ENCODE peak calls at places on chromosome 2, in eight cellular contexts. R is tibial nerve, Q is ovary, U is GM12878, J is transverse colon, M is HepG2, S is K562, T is A549. C is an unnamed sample.

GRCh38 chr2:84849271-84849952 is 31.5 kb downstream of the TRABD2A start:
- DNase-seq in R (no peak), Q (no peak), U (no peak), J (no peak), M (no peak), S (no peak), T (no peak), C (no peak)

GRCh38 chr2:69781321-69782248 is 39.7 kb downstream of the ANXA4 start:
- DNase-seq in R (no peak), Q (no peak), U (no peak), J (peak; percentile 47), M (peak; percentile 97), S (no peak), T (peak; percentile 67), C (no peak)

GRCh38 chr2:29841386-29842004 is 79.9 kb downstream of the ALK start:
- DNase-seq in R (no peak), Q (no peak), U (peak; percentile 7), J (no peak), M (peak; percentile 30), S (peak; percentile 65), T (peak; percentile 35), C (no peak)

GRCh38 chr2:71006955-71007799 is 12.5 kb upstream of the TEX261 start:
- DNase-seq in R (no peak), Q (no peak), U (no peak), J (no peak), M (peak; percentile 69), S (peak; percentile 3), T (peak; percentile 29), C (peak; percentile 42)

GRCh38 chr2:233922471-233922870 is 5.3 kb downstream of the TRPM8 start:
- DNase-seq in R (no peak), Q (no peak), U (no peak), J (no peak), M (no peak), S (no peak), T (no peak), C (no peak)

GRCh38 chr2:113260930-113261329 is 17.8 kb downstream of the PAX8 start:
- DNase-seq in R (no peak), Q (no peak), U (no peak), J (no peak), M (no peak), S (no peak), T (no peak), C (no peak)

GRCh38 chr2:133063792-133064191 is 393.8 kb upstream of the LYPD1 start:
- DNase-seq in R (no peak), Q (no peak), U (no peak), J (no peak), M (no peak), S (no peak), T (no peak), C (no peak)

GRCh38 chr2:40606862-40607261 is 155.0 kb upstream of the SLC8A1 start:
- DNase-seq in R (no peak), Q (no peak), U (no peak), J (no peak), M (no peak), S (no peak), T (no peak), C (no peak)

GRCh38 chr2:56184500-56184996 is 758 bp downstream of the CCDC85A start:
- DNase-seq in R (no peak), Q (peak; percentile 32), U (no peak), J (no peak), M (no peak), S (peak; percentile 19), T (peak; percentile 17), C (no peak)

GRCh38 chr2:117942551-117942950 is 71.3 kb downstream of the CCDC93 start:
- DNase-seq in R (no peak), Q (no peak), U (no peak), J (no peak), M (no peak), S (no peak), T (no peak), C (no peak)

GRCh38 chr2:108847000-108847399 is 60.4 kb downstream of the CCDC138 start:
- DNase-seq in R (no peak), Q (no peak), U (no peak), J (no peak), M (no peak), S (no peak), T (no peak), C (no peak)

GRCh38 chr2:38892819-38893218 is 3.1 kb downstream of the ARHGEF33 start:
- DNase-seq in R (no peak), Q (no peak), U (no peak), J (no peak), M (no peak), S (no peak), T (no peak), C (no peak)

DNA sequence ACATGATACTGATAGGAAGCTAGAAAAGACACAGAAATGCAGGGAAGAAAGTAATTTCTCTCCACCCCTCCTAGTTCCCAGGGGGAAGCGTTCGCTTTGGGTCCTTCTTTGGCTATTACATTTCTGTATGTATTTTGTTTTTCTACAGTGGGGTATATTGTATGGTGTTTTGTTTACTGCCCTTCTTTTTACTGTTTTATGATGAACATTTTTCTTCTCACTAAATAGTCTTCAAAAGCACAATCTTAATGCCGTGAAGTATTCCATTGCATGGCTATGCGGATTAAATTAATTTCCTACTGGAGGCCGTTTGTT is 354 bp upstream of the TMBIM1 start:
- DNase-seq in R (no peak), Q (no peak), U (no peak), J (no peak), M (no peak), S (no peak), T (no peak), C (no peak)
- H3K4me1 ChIP-seq in R (peaks cover 36% of the 10 kb centered on the region), Q (peaks cover 8% of the 10 kb centered on the region), U (peaks cover 25% of the 10 kb centered on the region), J (peaks cover 38% of the 10 kb centered on the region), M (peaks cover 88% of the 10 kb centered on the region), S (peaks cover 40% of the 10 kb centered on the region), T (peaks cover 35% of the 10 kb centered on the region), C (peaks cover 81% of the 10 kb centered on the region)

DNA sequence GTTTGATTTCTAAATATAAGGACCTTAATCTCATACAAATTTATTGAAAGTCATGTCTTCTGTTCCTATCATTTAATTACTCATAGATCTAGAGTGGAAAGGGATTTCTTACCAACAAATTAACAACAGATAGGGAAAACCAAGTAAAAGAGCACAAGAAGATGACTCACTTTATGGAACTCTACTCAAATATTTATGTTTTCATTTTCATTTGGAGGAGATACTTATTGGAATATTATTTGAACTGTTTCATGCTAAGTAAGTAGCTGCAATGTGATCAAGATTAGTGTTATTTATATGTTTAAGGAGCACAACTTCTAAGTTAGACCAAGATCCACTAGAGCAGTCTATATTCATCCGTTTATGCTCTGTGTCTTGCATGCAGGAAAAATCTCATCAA is 1.3 kb downstream of the NT5C1B start:
- DNase-seq in R (no peak), Q (no peak), U (no peak), J (no peak), M (no peak), S (no peak), T (no peak), C (no peak)
- TF ChIP-seq EP300 in R (no peak), Q (no peak), U (no peak), J (no peak), M (no peak), S (no peak), T (no peak), C (no peak)

GRCh38 chr2:171316220-171316619 is 117.6 kb downstream of the METTL8 start:
- DNase-seq in R (no peak), Q (no peak), U (no peak), J (no peak), M (no peak), S (no peak), T (no peak), C (no peak)
- H3K4me1 ChIP-seq in R (peaks cover 10% of the 10 kb centered on the region), Q (no peaks in the 10 kb centered on the region), U (peaks cover 51% of the 10 kb centered on the region), J (no peaks in the 10 kb centered on the region), M (peaks cover 1% of the 10 kb centered on the region), S (peaks cover 2% of the 10 kb centered on the region), T (no peaks in the 10 kb centered on the region), C (peaks cover 8% of the 10 kb centered on the region)

GRCh38 chr2:235510305-235510704 is 16.5 kb downstream of the AGAP1 start:
- DNase-seq in R (no peak), Q (no peak), U (no peak), J (peak; percentile 59), M (peak; percentile 22), S (no peak), T (no peak), C (no peak)

GRCh38 chr2:235511751-235512698 is 18.2 kb downstream of the AGAP1 start:
- DNase-seq in R (no peak), Q (no peak), U (no peak), J (peak; percentile 5), M (no peak), S (no peak), T (no peak), C (no peak)

GRCh38 chr2:235512699-235513053 is 18.8 kb downstream of the AGAP1 start:
- DNase-seq in R (no peak), Q (no peak), U (no peak), J (peak; percentile 70), M (no peak), S (no peak), T (no peak), C (no peak)

GRCh38 chr2:235508371-235509160 is 14.7 kb downstream of the AGAP1 start:
- DNase-seq in R (no peak), Q (no peak), U (no peak), J (peak; percentile 72), M (no peak), S (no peak), T (no peak), C (no peak)

GRCh38 chr2:235511187-235511661 is 17.4 kb downstream of the AGAP1 start:
- DNase-seq in R (no peak), Q (no peak), U (no peak), J (peak; percentile 77), M (peak; percentile 48), S (no peak), T (peak; percentile 87), C (no peak)
- TF ChIP-seq EP300 in R (no peak), Q (no peak), U (no peak), J (peak; percentile 78), M (no peak), S (no peak), T (no peak), C (no peak)

GRCh38 chr2:55012648-55013484 is 37.4 kb downstream of the RTN4 start:
- DNase-seq in R (no peak), Q (no peak), U (no peak), J (no peak), M (peak; percentile 19), S (no peak), T (no peak), C (no peak)

GRCh38 chr2:55014962-55015939 is 35.0 kb downstream of the RTN4 start:
- DNase-seq in R (no peak), Q (no peak), U (no peak), J (peak; percentile 69), M (peak; percentile 91), S (peak; percentile 22), T (peak; percentile 71), C (no peak)

GRCh38 chr2:55010915-55011314 is 39.3 kb downstream of the RTN4 start:
- DNase-seq in R (no peak), Q (no peak), U (no peak), J (no peak), M (peak; percentile 28), S (no peak), T (no peak), C (no peak)

GRCh38 chr2:55011741-55012574 is 38.3 kb downstream of the RTN4 start:
- DNase-seq in R (no peak), Q (no peak), U (no peak), J (no peak), M (peak; percentile 62), S (no peak), T (no peak), C (no peak)

GRCh38 chr2:55013936-55014335 is 36.3 kb downstream of the RTN4 start:
- DNase-seq in R (no peak), Q (no peak), U (no peak), J (no peak), M (no peak), S (no peak), T (no peak), C (no peak)
- H3K4me1 ChIP-seq in R (peaks cover 55% of the 10 kb centered on the region), Q (peaks cover 3% of the 10 kb centered on the region), U (peaks cover 15% of the 10 kb centered on the region), J (peaks cover 34% of the 10 kb centered on the region), M (peaks cover 76% of the 10 kb centered on the region), S (peaks cover 36% of the 10 kb centered on the region), T (peaks cover 90% of the 10 kb centered on the region), C (peaks cover 64% of the 10 kb centered on the region)